ENCODE peak calls at places on chromosome 1, in nine cellular contexts. L is KBM-7; W is posterior cingulate gyrus; R is NCI-H1092; F is neural crest cell; X is stomach; U is stimulated activated CD4-positive, alpha-beta T cell treated with anti-CD3 and anti-CD28 coated beads, Interleukin-2, amount 100 ng/mL, for 48 hours; I is GM10248; E is occipital lobe. J is an unnamed sample.

GRCh38 chr1:46301406-46302090 is 1.9 kb downstream of the LRRC41 start:
- DNase-seq in F (peak), R (no peak), X (peak), U (peak), W (peak), I (peak), E (no peak), L (peak), J (peak)

GRCh38 chr1:244989813-244990212 is 125.5 kb upstream of the HNRNPU start:
- DNase-seq in E (no peak), I (no peak), W (no peak), U (no peak), R (no peak), F (no peak), X (no peak), L (no peak), J (no peak)

GRCh38 chr1:64363116-64363515 is 106.8 kb upstream of the CACHD1 start:
- DNase-seq in E (no peak), W (no peak), L (no peak), X (no peak), R (no peak), U (no peak), I (no peak), F (no peak), J (no peak)

GRCh38 chr1:159828916-159829634 is 2.4 kb downstream of the SLAMF8 start:
- DNase-seq in L (peak), X (peak), I (peak), W (no peak), E (no peak), U (no peak), R (no peak), F (peak), J (no peak)

GRCh38 chr1:94044290-94044790 is 76.6 kb downstream of the ABCA4 start:
- DNase-seq in R (no peak), W (no peak), F (no peak), L (peak), X (peak), U (no peak), E (no peak), I (no peak), J (no peak)

GRCh38 chr1:181151378-181152326 is 63.2 kb downstream of the IER5 start:
- DNase-seq in F (no peak), L (peak), R (no peak), X (no peak), W (no peak), E (no peak), U (no peak), I (no peak), J (no peak)

GRCh38 chr1:210866532-210866931 is 267.4 kb downstream of the KCNH1 start:
- DNase-seq in F (no peak), L (no peak), I (no peak), W (no peak), U (no peak), R (no peak), X (no peak), E (no peak), J (no peak)

GRCh38 chr1:54710841-54711240 is 4.8 kb upstream of the TTC4 start:
- DNase-seq in X (no peak), U (no peak), F (no peak), E (no peak), R (no peak), I (no peak), W (no peak), L (no peak), J (no peak)

GRCh38 chr1:17554966-17555365 is 15.5 kb downstream of the ARHGEF10L start:
- DNase-seq in U (no peak), X (no peak), F (no peak), W (no peak), E (no peak), L (no peak), I (no peak), R (no peak), J (no peak)

GRCh38 chr1:147496571-147496970 is 44.7 kb upstream of the BCL9 start:
- DNase-seq in I (no peak), W (peak), F (no peak), X (peak), R (peak), U (no peak), E (no peak), L (peak), J (no peak)

GRCh38 chr1:118217073-118217620 is 32.1 kb upstream of the SPAG17 start:
- DNase-seq in I (no peak), X (no peak), U (no peak), W (no peak), F (no peak), L (no peak), E (no peak), R (no peak), J (no peak)

GRCh38 chr1:1081311-1082238 is 7.5 kb upstream of the RNF223 start:
- DNase-seq in I (no peak), U (no peak), L (no peak), W (peak), X (peak), E (no peak), F (no peak), R (no peak), J (no peak)

GRCh38 chr1:152013664-152014237 is 20.1 kb upstream of the S100A10 start:
- DNase-seq in W (no peak), X (peak), F (no peak), L (peak), I (peak), E (no peak), U (no peak), R (no peak), J (peak)

GRCh38 chr1:86154581-86155060 is 2.0 kb downstream of the COL24A1 start:
- DNase-seq in E (no peak), R (no peak), L (no peak), W (peak), X (no peak), U (no peak), F (peak), I (no peak), J (no peak)

GRCh38 chr1:27727126-27727525 is 1.4 kb downstream of the FAM76A start:
- DNase-seq in W (no peak), U (no peak), F (no peak), L (peak), X (no peak), R (no peak), I (no peak), E (no peak), J (no peak)

GRCh38 chr1:182147136-182147815 is 85.8 kb upstream of the ZNF648 start:
- DNase-seq in I (peak), L (no peak), E (no peak), F (no peak), U (no peak), X (peak), R (no peak), W (no peak), J (no peak)

GRCh38 chr1:156781585-156782186 is 14.4 kb downstream of the PRCC start:
- DNase-seq in I (no peak), E (no peak), R (no peak), W (no peak), X (no peak), F (no peak), L (no peak), U (no peak), J (no peak)